ENCODE peak calls at places on chromosome 3, in nine cellular contexts. N is Peyer's patch, Q is mammary epithelial cell, E is fibroblast of lung, H is tibial artery, O is heart left ventricle, U is HepG2, B is mesendoderm, F is GM23248. T is an unnamed sample.

GRCh38 chr3:151171145-151171544 is 31.9 kb downstream of the GPR171 start:
- DNase-seq in U (peak; percentile 56), N (peak; percentile 74), Q (no peak), H (peak; percentile 49), F (no peak), E (peak; percentile 3), O (no peak), B (no peak), T (no peak)

GRCh38 chr3:189588818-189589569 is 42.2 kb upstream of the TP63 start:
- DNase-seq in B (no peak), E (no peak), N (no peak), Q (peak; percentile 48), F (no peak), U (no peak), H (no peak), O (no peak), T (no peak)

GRCh38 chr3:127050733-127051132 is 67.8 kb downstream of the PLXNA1 start:
- DNase-seq in H (no peak), B (no peak), E (no peak), O (peak; percentile 8), F (no peak), Q (no peak), N (no peak), U (no peak), T (no peak)

GRCh38 chr3:64824281-64824980 is 136.6 kb upstream of the ADAMTS9 start:
- DNase-seq in O (no peak), B (no peak), E (peak; percentile 52), F (no peak), Q (no peak), H (no peak), U (no peak), N (no peak), T (no peak)

GRCh38 chr3:23999012-23999641 is 54.0 kb downstream of the NR1D2 start:
- DNase-seq in O (peak; percentile 77), E (peak; percentile 14), H (peak; percentile 84), B (peak; percentile 56), N (peak; percentile 87), U (peak; percentile 45), F (peak; percentile 67), Q (peak; percentile 33), T (peak; percentile 67)

GRCh38 chr3:135089451-135089850 is 294.4 kb downstream of the EPHB1 start:
- DNase-seq in U (no peak), N (no peak), E (no peak), B (no peak), Q (no peak), H (no peak), O (no peak), F (no peak), T (no peak)

GRCh38 chr3:174346571-174346970 is 512.6 kb upstream of the NAALADL2 start:
- DNase-seq in N (no peak), Q (no peak), O (no peak), E (no peak), U (no peak), H (no peak), F (no peak), B (no peak), T (no peak)

GRCh38 chr3:23865595-23866396 is 51.0 kb downstream of the NKIRAS1 start:
- DNase-seq in N (no peak), O (no peak), Q (no peak), E (peak; percentile 23), F (no peak), H (no peak), B (peak; percentile 88), U (peak; percentile 65), T (no peak)

GRCh38 chr3:188584958-188585689 is 431.2 kb downstream of the LPP start:
- DNase-seq in Q (peak; percentile 78), U (no peak), N (no peak), E (peak; percentile 32), H (no peak), F (peak; percentile 35), B (peak; percentile 53), O (no peak), T (no peak)

GRCh38 chr3:69058947-69059224 is 6.8 kb upstream of the TMF1 start:
- DNase-seq in B (no peak), E (no peak), H (no peak), O (no peak), F (no peak), U (no peak), Q (no peak), N (no peak), T (no peak)

GRCh38 chr3:180325533-180325932 is 276.4 kb upstream of the TTC14 start:
- DNase-seq in Q (no peak), E (no peak), U (no peak), O (no peak), F (no peak), H (no peak), B (no peak), N (no peak), T (no peak)

GRCh38 chr3:52297242-52298146 is 9.9 kb downstream of the GLYCTK start:
- DNase-seq in E (no peak), Q (no peak), F (no peak), N (no peak), U (no peak), O (peak; percentile 27), H (no peak), B (no peak), T (no peak)

GRCh38 chr3:38992117-38992779 is 59.5 kb downstream of the SCN11A start:
- DNase-seq in F (peak; percentile 82), U (no peak), Q (peak; percentile 71), O (no peak), E (peak; percentile 79), N (no peak), B (peak; percentile 30), H (no peak), T (no peak)

GRCh38 chr3:115085197-115085865 is 61.8 kb downstream of the ZBTB20 start:
- DNase-seq in U (no peak), F (peak; percentile 56), O (no peak), H (no peak), N (no peak), E (no peak), B (peak; percentile 26), Q (no peak), T (no peak)

GRCh38 chr3:160376681-160377080 is 22.3 kb downstream of the IFT80 start:
- DNase-seq in O (no peak), F (peak; percentile 94), B (no peak), N (no peak), H (no peak), E (peak; percentile 82), Q (peak; percentile 34), U (no peak), T (no peak)

GRCh38 chr3:159787191-159787590 is 201.4 kb upstream of the IL12A start:
- DNase-seq in B (peak; percentile 64), F (peak; percentile 84), E (peak; percentile 89), Q (peak; percentile 94), H (no peak), O (no peak), U (peak; percentile 85), N (peak; percentile 53), T (no peak)

DNA sequence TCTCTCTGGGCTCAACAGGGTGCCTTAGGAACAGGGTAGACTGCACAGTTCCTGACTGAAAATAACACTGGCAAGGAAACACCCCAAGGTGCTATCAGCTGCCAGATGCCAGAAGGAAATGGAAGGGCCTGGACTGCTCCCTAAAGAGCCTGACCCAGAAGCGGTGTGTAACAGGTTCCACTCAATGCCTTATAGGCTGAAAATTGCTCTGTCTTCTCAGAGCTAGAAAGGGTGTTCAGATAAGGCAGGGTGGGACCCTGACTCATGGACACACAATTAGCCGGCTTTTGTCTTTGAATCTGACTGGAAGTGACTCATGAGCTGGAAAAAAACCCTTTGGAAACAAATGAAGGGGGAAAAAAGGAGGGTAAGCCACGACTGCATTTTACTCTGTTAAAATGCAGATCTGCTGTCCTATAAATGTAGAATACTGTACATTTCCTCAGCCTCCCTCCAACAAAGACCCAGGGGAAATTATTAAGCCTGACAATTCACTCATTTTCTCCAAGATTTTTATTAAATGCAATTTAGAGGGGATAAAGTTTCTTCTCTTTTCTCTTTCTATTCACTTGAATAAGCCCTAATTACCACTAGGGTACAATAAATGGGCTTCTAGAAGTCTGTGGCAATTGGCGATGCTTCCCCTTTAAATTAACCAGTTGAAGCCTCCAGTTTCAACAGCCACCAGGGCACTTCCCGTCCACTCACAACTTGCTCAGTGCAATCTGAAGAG is 160.2 kb upstream of the TBL1XR1 start:
- DNase-seq in N (peak; percentile 78), O (no peak), E (peak; percentile 96), B (peak; percentile 88), H (peak; percentile 40), Q (peak; percentile 96), U (peak; percentile 88), F (peak; percentile 85), T (no peak)
- H3K27ac ChIP-seq in N (peak overlapping the region; percentile 94), O (peak overlapping the region; percentile 88), E (peak overlapping the region; percentile 85), B (peak overlapping the region; percentile 99), H (peak overlapping the region; percentile 77), Q (peak overlapping the region; percentile 92), U (peak overlapping the region; percentile 93), F (peak overlapping the region; percentile 75), T (peak overlapping the region; percentile 91)

DNA sequence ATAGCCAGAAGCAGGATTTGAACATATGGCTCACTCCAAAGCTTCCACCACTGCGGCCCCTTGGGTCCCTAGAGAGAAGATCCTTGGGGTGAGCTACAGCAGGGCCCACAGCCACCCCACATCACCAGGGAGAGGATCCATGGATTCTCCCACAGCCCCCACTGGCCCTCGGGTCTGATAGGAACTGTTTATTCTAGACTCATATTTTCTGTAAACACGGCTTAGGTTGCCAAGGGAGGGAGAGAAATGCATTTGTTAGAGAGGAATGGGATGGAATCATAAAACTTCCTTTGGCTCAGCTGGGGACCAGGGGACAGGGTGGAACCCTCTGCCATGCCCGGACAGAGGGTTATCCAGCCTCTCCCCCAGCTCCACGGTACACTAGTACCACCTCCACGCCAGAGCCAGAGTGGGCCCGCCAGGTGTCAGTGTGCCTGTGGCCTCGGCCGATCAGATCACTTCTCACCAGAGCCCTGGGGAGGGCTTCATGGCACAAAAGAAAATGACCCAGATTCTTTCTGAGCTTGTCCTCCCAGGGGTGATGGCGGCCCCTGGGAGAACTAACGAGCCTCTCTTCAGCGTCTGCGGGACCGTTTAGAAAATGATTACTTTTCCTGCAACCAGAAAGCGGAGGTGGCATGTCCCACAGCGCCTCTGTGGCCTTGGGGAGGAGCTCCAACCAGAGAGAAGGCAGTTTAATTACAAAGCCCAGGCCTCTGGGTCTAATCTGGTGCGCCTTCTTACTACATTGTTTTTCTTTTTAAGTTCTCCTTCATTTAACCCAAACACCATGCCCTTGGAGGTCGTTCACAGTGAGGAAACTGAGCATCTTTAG is 33.7 kb downstream of the ADCY5 start:
- DNase-seq in O (peak; percentile 59), B (no peak), F (no peak), U (no peak), H (no peak), Q (no peak), N (no peak), E (no peak), T (no peak)
- H3K27me3 ChIP-seq in O (no peaks in the 10 kb centered on the region), B (no peaks in the 10 kb centered on the region), F (peaks cover 31% of the 10 kb centered on the region), U (peaks cover 31% of the 10 kb centered on the region), H (no peaks in the 10 kb centered on the region), Q (no peaks in the 10 kb centered on the region), N (no peaks in the 10 kb centered on the region), E (peaks cover 39% of the 10 kb centered on the region), T (no peaks in the 10 kb centered on the region)

GRCh38 chr3:16140894-16141285 is 33.6 kb upstream of the GALNT15 start:
- DNase-seq in U (no peak), O (no peak), F (no peak), Q (no peak), E (no peak), N (no peak), B (no peak), H (no peak), T (no peak)
- H3K27ac ChIP-seq in U (no peak overlapping the region), O (peak overlapping the region; percentile 66), F (peak overlapping the region; percentile 76), Q (no peak overlapping the region), E (peak overlapping the region; percentile 53), N (peak overlapping the region; percentile 21), B (no peak overlapping the region), H (peak overlapping the region; percentile 84), T (peak overlapping the region; percentile 79)

DNA sequence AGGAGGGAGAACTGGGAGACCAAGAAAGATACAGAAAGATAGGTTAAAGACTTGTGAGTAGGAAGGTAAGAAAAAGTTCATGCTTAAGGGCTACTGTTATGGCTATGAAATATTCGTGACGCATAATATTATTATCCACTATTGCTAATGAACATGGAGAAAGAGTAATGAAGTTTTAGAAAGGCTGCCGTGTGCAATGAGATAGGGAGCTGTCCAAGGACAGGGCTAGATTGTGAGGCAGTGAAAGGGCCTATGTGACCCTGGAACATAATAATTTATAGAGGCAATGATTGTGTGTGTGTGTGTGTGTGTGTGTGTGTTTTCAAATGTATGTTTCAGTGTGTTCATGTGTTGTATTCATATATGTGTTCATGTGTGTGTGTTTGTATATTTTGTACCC is 27.7 kb downstream of the MBNL1 start:
- DNase-seq in B (no peak), Q (no peak), H (no peak), U (no peak), F (no peak), E (no peak), N (no peak), O (no peak), T (no peak)
- H3K27me3 ChIP-seq in B (no peaks in the 10 kb centered on the region), Q (no peaks in the 10 kb centered on the region), H (no peaks in the 10 kb centered on the region), U (no peaks in the 10 kb centered on the region), F (no peaks in the 10 kb centered on the region), E (no peaks in the 10 kb centered on the region), N (no peaks in the 10 kb centered on the region), O (no peaks in the 10 kb centered on the region), T (no peaks in the 10 kb centered on the region)